ENCODE peak calls at places on chromosomes 6 and 20, in nine cellular contexts. P, J, G, O, L, B, D, Y and N are unnamed samples.

GRCh38 chr6:165952514-165952913 is 215.1 kb downstream of the TBXT start:
- DNase-seq in B (no peak), J (no peak), Y (no peak), D (no peak), P (no peak), L (no peak), O (no peak), G (no peak), N (no peak)

GRCh38 chr6:170202416-170203135 is 88.3 kb downstream of the DLL1 start:
- DNase-seq in J (no peak), Y (no peak), P (no peak), G (no peak), L (no peak), B (no peak), O (no peak), D (no peak), N (no peak)

GRCh38 chr20:63819224-63819917 is 11.7 kb downstream of the ZBTB46 start:
- DNase-seq in D (no peak), O (no peak), L (no peak), J (no peak), P (no peak), Y (no peak), G (no peak), B (no peak), N (no peak)

GRCh38 chr6:75431379-75431778 is 62.2 kb downstream of the FILIP1 start:
- DNase-seq in O (no peak), P (no peak), G (no peak), B (no peak), Y (no peak), D (no peak), J (no peak), L (no peak), N (no peak)

GRCh38 chr20:12358006-12358654 is 440.4 kb downstream of the BTBD3 start:
- DNase-seq in J (peak; percentile 42), G (no peak), Y (no peak), D (no peak), P (no peak), O (no peak), B (no peak), L (no peak), N (no peak)

GRCh38 chr6:52416629-52417151 is 3.5 kb upstream of the EFHC1 start:
- DNase-seq in J (peak; percentile 80), D (peak; percentile 50), B (no peak), P (no peak), O (no peak), Y (peak; percentile 53), G (no peak), L (no peak), N (peak; percentile 39)

GRCh38 chr6:170088349-170088951 is 202.4 kb downstream of the DLL1 start:
- DNase-seq in O (no peak), Y (no peak), D (no peak), P (peak; percentile 37), G (peak; percentile 18), J (no peak), B (peak; percentile 36), L (no peak), N (no peak)

GRCh38 chr6:33297406-33297955 is 1.3 kb downstream of the RGL2 start:
- DNase-seq in D (no peak), P (peak; percentile 89), J (no peak), G (no peak), L (peak; percentile 52), O (no peak), B (peak; percentile 76), Y (peak; percentile 57), N (peak; percentile 59)

GRCh38 chr6:157635388-157636244 is 187.4 kb upstream of the SNX9 start:
- DNase-seq in B (no peak), D (no peak), J (peak; percentile 40), Y (no peak), G (no peak), L (no peak), O (no peak), P (no peak), N (peak; percentile 34)

GRCh38 chr6:29516108-29516507 is 28.4 kb upstream of the MAS1L start:
- DNase-seq in D (peak; percentile 24), L (no peak), P (no peak), B (no peak), Y (no peak), O (no peak), G (no peak), J (peak; percentile 7), N (no peak)

GRCh38 chr6:107361568-107362270 is 97.6 kb downstream of the PDSS2 start:
- DNase-seq in L (no peak), B (no peak), O (peak; percentile 49), P (no peak), J (peak; percentile 62), D (no peak), Y (no peak), G (no peak), N (no peak)

GRCh38 chr6:379367-380181 is 12.0 kb upstream of the IRF4 start:
- DNase-seq in P (no peak), D (no peak), Y (peak; percentile 79), L (no peak), J (no peak), G (no peak), O (no peak), B (no peak), N (no peak)

DNA sequence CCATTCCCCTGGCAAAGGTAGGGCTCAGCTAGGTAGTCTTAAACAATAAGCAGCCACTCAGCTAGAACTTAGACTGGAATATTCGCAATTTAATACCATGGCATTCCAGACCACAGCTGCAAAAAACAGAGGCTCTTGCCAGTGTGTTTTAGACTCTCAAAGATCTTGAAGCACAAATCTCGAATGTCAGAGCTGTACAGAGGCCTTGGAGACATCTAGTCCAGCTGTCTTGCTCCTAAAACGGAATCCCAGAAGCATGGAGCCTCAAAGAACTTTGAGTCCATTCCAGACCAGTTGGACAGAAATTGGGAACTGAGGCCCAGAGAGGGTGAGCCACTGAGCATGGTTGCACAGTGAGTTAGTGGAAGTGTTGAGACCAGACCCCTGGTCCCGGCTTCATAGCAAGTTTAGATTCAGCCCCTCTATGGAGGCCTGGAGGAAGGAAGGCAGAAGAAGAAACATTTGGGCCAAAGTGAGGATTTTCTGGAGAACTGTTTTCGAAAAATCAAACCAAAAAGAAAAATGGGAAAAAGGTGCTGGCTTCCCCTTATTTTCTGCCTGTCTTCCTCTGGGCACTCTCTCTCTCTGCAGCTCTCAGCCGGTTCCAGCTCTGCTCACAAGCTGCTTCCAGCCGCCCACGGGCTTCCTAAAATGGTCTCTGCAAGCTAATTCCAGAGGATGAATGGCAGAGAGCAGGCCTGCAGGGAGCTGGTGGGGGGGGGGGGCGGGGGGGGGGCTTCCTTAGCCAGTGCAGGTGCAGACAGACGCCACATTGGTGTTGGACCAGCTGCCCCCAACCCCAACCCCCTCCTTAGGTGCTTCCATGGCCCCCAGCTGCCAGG is 32.4 kb downstream of the AAR2 start:
- DNase-seq in D (no peak), L (no peak), O (no peak), B (no peak), Y (no peak), G (no peak), J (no peak), P (no peak), N (no peak)
- TF ChIP-seq CTCF in D (no peak), L (no peak), O (no peak), B (no peak), Y (no peak), G (no peak), J (no peak), P (no peak), N (no peak)

GRCh38 chr6:148563066-148563465 is 183.8 kb upstream of the UST start:
- DNase-seq in Y (no peak), J (no peak), L (no peak), G (no peak), O (no peak), P (no peak), B (no peak), D (no peak), N (no peak)

GRCh38 chr6:148561629-148562028 is 185.2 kb upstream of the UST start:
- DNase-seq in O (no peak), P (no peak), L (no peak), B (no peak), J (no peak), Y (no peak), G (no peak), D (no peak), N (no peak)

GRCh38 chr6:148556415-148556814 is 190.4 kb upstream of the UST start:
- DNase-seq in D (no peak), B (no peak), Y (no peak), O (no peak), P (no peak), G (no peak), J (no peak), L (no peak), N (no peak)

GRCh38 chr6:148557796-148558457 is 188.9 kb upstream of the UST start:
- DNase-seq in L (no peak), B (no peak), P (no peak), G (no peak), D (no peak), Y (no peak), J (peak; percentile 18), O (no peak), N (no peak)

DNA sequence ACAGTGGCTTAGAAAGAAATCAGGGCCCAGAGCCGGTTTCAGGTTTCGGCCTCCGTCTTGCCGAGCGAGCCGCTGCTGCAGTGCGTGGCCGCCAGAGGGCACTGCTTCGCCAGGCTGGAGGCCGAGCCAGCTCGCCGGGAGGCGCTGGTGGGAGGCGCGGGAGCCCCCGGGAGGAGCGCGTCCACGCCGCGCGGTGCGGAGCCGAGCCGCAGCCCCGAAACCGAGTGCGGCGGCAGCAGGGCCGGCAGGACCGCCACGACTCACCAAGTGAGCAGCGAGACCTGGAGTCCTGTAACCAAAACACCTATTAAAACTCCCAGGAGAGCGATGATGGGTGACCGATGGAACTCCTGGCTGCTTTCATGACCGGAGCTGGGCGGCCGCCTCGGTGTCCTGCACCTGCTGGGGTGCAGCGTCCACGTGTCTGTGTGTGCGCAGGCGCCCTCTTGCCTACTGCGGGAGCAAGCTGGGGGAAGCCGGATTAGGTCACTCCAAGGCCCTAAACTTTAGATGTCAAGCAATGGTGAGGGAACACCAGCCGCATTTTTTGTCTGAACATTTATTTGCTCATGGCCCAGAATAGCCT is 186.9 kb upstream of the UST start:
- DNase-seq in L (peak; percentile 89), B (peak; percentile 73), P (peak; percentile 73), D (no peak), J (peak; percentile 72), G (peak; percentile 57), Y (peak; percentile 85), O (peak; percentile 50), N (peak; percentile 91)
- TF ChIP-seq CTCF in L (peak; percentile 97), B (peak; percentile 94), P (peak; percentile 76), D (peak; percentile 85), J (peak; percentile 65), G (no peak), Y (peak; percentile 98), O (peak; percentile 92), N (peak; percentile 98)

GRCh38 chr20:45374101-45374467 is 4.0 kb downstream of the TP53TG5 start:
- DNase-seq in P (no peak), D (no peak), Y (no peak), L (no peak), O (no peak), G (no peak), B (no peak), J (no peak), N (no peak)
- TF ChIP-seq CTCF in P (peak; percentile 11), D (no peak), Y (no peak), L (no peak), O (no peak), G (no peak), B (no peak), J (no peak), N (no peak)

DNA sequence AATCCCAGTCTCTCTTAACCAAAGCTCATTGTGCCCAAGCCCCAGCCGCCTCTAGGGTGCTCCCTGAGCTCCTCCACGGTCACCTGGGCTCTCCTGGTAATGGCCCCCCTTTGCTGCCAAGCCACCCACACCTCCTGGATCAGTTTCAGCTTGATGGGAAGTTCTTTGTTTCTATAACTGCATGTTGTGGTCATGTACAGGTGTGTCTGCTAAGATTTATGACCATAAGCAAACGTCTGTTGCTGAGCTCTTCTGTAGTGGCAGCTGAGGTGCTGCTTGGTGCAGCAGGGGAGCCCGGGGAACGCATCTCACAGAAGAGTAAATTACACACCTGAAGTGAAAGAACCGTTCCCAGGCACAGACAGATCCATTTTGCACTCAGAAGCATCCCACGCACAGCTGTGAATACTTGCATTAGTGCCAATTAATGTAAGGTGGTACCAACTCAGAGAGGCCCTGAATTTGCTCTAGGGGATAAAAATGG is 194.6 kb upstream of the ARID1B start:
- DNase-seq in L (no peak), J (no peak), D (no peak), G (no peak), O (no peak), B (no peak), P (no peak), Y (no peak), N (no peak)
- TF ChIP-seq CTCF in L (no peak), J (no peak), D (no peak), G (no peak), O (no peak), B (no peak), P (no peak), Y (no peak), N (no peak)